ENCODE peak calls at places on chromosome 3, in five cellular contexts. Y is HepG2; I is fibroblast of the aortic adventitia; X is body of pancreas; O is CD4-positive, alpha-beta T cell. Q is an unnamed sample.

GRCh38 chr3:176469694-176470205 is 727.5 kb downstream of the TBL1XR1 start:
- DNase-seq in X (no peak), O (no peak), I (no peak), Y (peak), Q (no peak)

GRCh38 chr3:45273681-45274515 is 47.8 kb upstream of the TMEM158 start:
- DNase-seq in O (no peak), Y (no peak), I (no peak), X (no peak), Q (no peak)

GRCh38 chr3:23329471-23329870 is 126.3 kb downstream of the UBE2E2 start:
- DNase-seq in O (no peak), X (no peak), Y (no peak), I (no peak), Q (no peak)

GRCh38 chr3:111236833-111237713 is 165.5 kb downstream of the NECTIN3 start:
- DNase-seq in Y (no peak), I (peak), O (no peak), X (no peak), Q (no peak)

GRCh38 chr3:126659915-126660886 is 5.3 kb upstream of the TXNRD3 start:
- DNase-seq in I (no peak), Y (peak), O (no peak), X (no peak), Q (no peak)

GRCh38 chr3:178845446-178846118 is 226.0 kb downstream of the ZMAT3 start:
- DNase-seq in O (no peak), I (no peak), Y (no peak), X (no peak), Q (no peak)

GRCh38 chr3:76859596-76859995 is 180.3 kb upstream of the ROBO2 start:
- DNase-seq in O (no peak), X (no peak), Y (no peak), I (no peak), Q (no peak)

GRCh38 chr3:126004692-126005091 is 35.7 kb downstream of the ROPN1B start:
- DNase-seq in X (no peak), O (no peak), I (no peak), Y (no peak), Q (no peak)

GRCh38 chr3:183664913-183665381 is 29.5 kb downstream of the KLHL24 start:
- DNase-seq in X (no peak), Y (no peak), O (no peak), I (peak), Q (no peak)

GRCh38 chr3:36796896-36797295 is 32.5 kb upstream of the DCLK3 start:
- DNase-seq in I (peak), X (no peak), Y (no peak), O (no peak), Q (no peak)

GRCh38 chr3:197331131-197331530 is 32.7 kb upstream of the DLG1 start:
- DNase-seq in I (no peak), X (no peak), Y (peak), O (no peak), Q (no peak)

GRCh38 chr3:152834354-152835310 is at the start of gene P2RY1:
- DNase-seq in I (peak), X (peak), Y (no peak), O (no peak), Q (no peak)

GRCh38 chr3:127388412-127388811 is 100.6 kb upstream of the PRR20G start:
- DNase-seq in Y (no peak), I (no peak), O (no peak), X (no peak), Q (no peak)

GRCh38 chr3:170037463-170038433 is at the start of gene GPR160:
- DNase-seq in O (peak), Y (peak), I (peak), X (peak), Q (peak)

GRCh38 chr3:163491714-163492113 is 1586.6 kb downstream of the SI start:
- DNase-seq in Y (no peak), I (no peak), O (no peak), X (no peak), Q (no peak)

GRCh38 chr3:56342475-56342874 is 125.8 kb downstream of the ERC2 start:
- DNase-seq in X (no peak), O (no peak), Y (no peak), I (no peak), Q (no peak)

GRCh38 chr3:56351496-56351895 is 116.8 kb downstream of the ERC2 start:
- DNase-seq in X (no peak), O (no peak), I (no peak), Y (no peak), Q (no peak)

GRCh38 chr3:56347219-56347871 is 120.9 kb downstream of the ERC2 start:
- DNase-seq in O (no peak), X (peak), Y (no peak), I (no peak), Q (no peak)
- TF ChIP-seq CTCF in O (no peak), X (peak), Y (peak), I (peak), Q (peak)

GRCh38 chr3:165619077-165619476 is 218.1 kb downstream of the BCHE start:
- DNase-seq in X (no peak), O (no peak), Y (no peak), I (no peak), Q (no peak)

GRCh38 chr3:165622356-165622755 is 214.9 kb downstream of the BCHE start:
- DNase-seq in O (no peak), I (no peak), X (no peak), Y (no peak), Q (no peak)

DNA sequence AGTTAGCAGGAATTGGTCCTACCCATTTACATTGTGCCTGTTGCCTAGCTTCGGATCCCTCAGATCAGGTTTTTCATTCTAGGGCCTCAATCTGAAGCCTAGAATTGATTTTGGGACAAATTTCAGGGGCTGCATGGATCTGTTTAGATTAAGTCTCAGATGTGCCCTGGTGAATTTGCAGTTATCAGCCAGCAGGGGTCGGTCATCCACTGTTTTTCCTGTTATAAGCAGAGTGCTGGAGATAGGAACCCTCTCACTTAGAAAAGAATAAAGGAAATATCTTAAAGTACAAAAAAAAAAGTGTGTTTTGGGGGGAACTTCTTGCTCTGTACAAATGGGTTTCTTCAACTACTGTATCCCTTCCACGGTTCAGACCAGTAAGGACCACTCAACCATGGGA is 212.5 kb downstream of the BCHE start:
- DNase-seq in Y (no peak), O (no peak), X (no peak), I (peak), Q (no peak)
- TF ChIP-seq CTCF in Y (peak), O (no peak), X (no peak), I (peak), Q (no peak)

DNA sequence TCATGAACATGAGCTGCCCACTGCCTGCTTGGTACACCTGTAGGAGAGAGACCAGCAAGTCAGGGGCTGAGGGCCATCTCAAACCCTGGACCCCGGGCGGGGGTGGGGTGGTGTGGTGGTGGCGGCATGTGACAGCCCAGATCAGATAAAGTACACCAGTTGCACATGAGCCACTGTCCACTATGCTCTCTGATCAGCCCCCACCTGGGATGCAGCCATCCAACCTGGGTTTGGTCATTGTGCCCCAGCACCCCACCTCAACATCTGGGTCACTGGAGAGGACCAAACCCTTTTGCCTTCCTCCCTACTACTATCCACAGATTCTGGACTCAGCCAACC is 3.0 kb upstream of the NCKIPSD start:
- DNase-seq in I (no peak), O (no peak), Y (no peak), X (no peak), Q (no peak)
- TF ChIP-seq CTCF in I (no peak), O (no peak), Y (no peak), X (no peak), Q (no peak)

GRCh38 chr3:148459931-148460513 is 237.7 kb upstream of the AGTR1 start:
- DNase-seq in O (no peak), I (peak), X (no peak), Y (no peak), Q (no peak)
- TF ChIP-seq CTCF in O (no peak), I (peak), X (peak), Y (peak), Q (peak)

DNA sequence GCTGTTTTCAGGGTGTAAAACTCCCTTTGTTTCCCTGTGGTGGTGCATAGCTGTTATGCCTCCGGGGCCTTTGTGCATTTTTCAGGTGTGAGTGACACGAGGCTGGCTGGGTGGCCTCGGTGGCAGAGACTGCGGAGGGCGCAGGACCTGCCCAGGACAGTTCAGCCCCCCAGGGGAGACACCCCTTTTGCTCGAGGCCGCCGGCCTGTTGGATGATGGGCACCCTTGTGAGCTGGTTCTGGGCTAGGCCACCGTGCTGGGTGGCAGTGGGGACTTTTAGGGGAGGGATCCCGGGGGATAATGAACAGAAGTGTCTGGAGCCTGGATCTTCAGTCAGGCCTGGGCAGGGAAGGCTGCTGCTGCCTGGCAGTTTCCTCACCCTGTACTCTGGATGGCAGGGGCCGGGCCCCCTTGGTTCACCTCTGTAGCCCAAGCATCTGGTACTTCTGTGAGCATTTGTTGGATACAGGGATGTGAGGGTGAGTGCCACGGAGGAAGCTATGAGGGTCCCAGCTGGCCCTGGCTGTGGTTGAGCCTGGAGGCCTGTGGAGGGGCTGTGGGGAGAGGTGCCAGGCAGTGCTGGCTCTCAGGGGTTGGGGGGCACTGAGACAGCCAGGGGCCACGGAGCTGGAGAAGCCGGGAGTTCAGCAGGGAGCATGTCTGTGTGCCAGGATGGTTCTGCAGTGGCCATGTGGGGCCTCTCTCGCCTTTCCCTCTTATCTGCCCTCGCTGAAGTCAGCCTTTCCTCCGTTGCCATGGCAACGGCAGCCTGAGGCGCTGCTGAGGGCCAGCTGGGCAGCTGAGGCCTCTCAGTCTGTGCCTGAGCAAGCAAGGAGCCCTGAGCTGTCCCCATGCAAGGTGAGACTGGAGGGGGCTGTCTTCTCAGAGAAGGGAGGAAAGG is 49.0 kb downstream of the KY start:
- DNase-seq in I (peak), O (no peak), Y (no peak), X (peak), Q (no peak)
- TF ChIP-seq CTCF in I (no peak), O (no peak), Y (no peak), X (no peak), Q (no peak)

Q was measured in D721Med.